ENCODE peak calls at places on chromosomes 4 and X, in six cellular contexts. E is A549, F is HepG2, P is K562, G is endothelial cell of umbilical vein, C is H1. O is an unnamed sample.

GRCh38 chr4:114378306-114378903 is 220.2 kb upstream of the UGT8 start:
- DNase-seq in C (no peak), F (no peak), G (peak; percentile 37), E (peak; percentile 4), P (no peak), O (no peak)

GRCh38 chrX:22357621-22358020 is 84.9 kb downstream of the CBLL2 start:
- DNase-seq in P (no peak), G (no peak), F (no peak), C (no peak), E (no peak), O (no peak)

GRCh38 chrX:141839856-141840255 is 1.7 kb downstream of the MAGEC3 start:
- DNase-seq in G (no peak), C (no peak), E (no peak), F (no peak), P (no peak), O (no peak)

GRCh38 chr4:72055566-72055965 is 23.8 kb downstream of the NPFFR2 start:
- DNase-seq in F (no peak), P (no peak), C (no peak), E (no peak), G (no peak), O (no peak)

GRCh38 chr4:55395529-55396304 is at the start of gene TMEM165:
- DNase-seq in P (peak; percentile 94), C (peak; percentile 51), F (peak; percentile 77), E (peak; percentile 90), G (peak; percentile 88), O (peak; percentile 95)

GRCh38 chrX:31260351-31260750 is 188.5 kb upstream of the FTHL17 start:
- DNase-seq in G (no peak), E (no peak), P (no peak), F (no peak), C (no peak), O (no peak)

GRCh38 chr4:1113311-1114009 is at the start of gene RNF212:
- DNase-seq in F (no peak), C (no peak), G (peak; percentile 23), P (no peak), E (peak; percentile 49), O (peak; percentile 51)

GRCh38 chrX:17547658-17548057 is 172.7 kb downstream of the NHS start:
- DNase-seq in F (peak; percentile 4), P (peak; percentile 34), C (no peak), E (peak; percentile 80), G (peak; percentile 90), O (no peak)

GRCh38 chr4:162793004-162793403 is 373.7 kb downstream of the NAF1 start:
- DNase-seq in E (no peak), G (no peak), P (no peak), F (no peak), C (no peak), O (no peak)
- TF ChIP-seq JUN in E (no peak), G (no peak), P (no peak), F (no peak), C (no peak), O (no peak)

GRCh38 chrX:47204970-47205369 is 11.3 kb downstream of the UBA1 start:
- DNase-seq in F (no peak), E (no peak), P (peak; percentile 24), C (no peak), G (no peak), O (no peak)

GRCh38 chrX:47208108-47208507 is 10.4 kb upstream of the CDK16 start:
- DNase-seq in G (no peak), F (no peak), C (no peak), P (no peak), E (no peak), O (no peak)

GRCh38 chrX:47209508-47210238 is 8.8 kb upstream of the CDK16 start:
- DNase-seq in P (no peak), G (no peak), E (no peak), F (no peak), C (no peak), O (no peak)

GRCh38 chrX:47202877-47203276 is 9.2 kb downstream of the UBA1 start:
- DNase-seq in C (no peak), G (no peak), P (no peak), E (no peak), F (no peak), O (no peak)

GRCh38 chrX:47206316-47206715 is 12.2 kb upstream of the CDK16 start:
- DNase-seq in C (no peak), G (no peak), F (no peak), P (no peak), E (no peak), O (no peak)
- TF ChIP-seq JUN in C (no peak), G (no peak), F (no peak), P (no peak), E (no peak), O (no peak)

DNA sequence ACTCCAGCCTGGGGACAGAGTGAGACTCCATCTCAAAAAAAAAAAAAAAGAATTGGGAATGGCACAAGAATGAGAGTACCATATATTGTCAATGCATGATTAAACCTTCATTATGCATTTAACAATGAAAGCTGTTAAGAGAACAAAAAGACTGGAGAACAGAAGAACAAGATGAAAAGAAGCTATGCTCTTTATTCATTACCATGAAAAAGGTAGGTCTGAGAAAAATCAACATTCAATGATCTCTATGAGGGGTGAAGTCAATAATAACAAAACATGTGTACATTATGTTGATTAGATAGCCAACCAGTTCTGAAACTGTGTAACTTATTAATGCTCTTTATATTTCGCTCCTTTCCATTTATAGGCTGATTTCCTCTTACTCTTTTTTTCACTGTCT is 100.9 kb downstream of the BRWD3 start:
- DNase-seq in E (no peak), G (no peak), P (no peak), C (no peak), F (no peak), O (no peak)
- TF ChIP-seq JUN in E (no peak), G (no peak), P (no peak), C (no peak), F (no peak), O (no peak)

DNA sequence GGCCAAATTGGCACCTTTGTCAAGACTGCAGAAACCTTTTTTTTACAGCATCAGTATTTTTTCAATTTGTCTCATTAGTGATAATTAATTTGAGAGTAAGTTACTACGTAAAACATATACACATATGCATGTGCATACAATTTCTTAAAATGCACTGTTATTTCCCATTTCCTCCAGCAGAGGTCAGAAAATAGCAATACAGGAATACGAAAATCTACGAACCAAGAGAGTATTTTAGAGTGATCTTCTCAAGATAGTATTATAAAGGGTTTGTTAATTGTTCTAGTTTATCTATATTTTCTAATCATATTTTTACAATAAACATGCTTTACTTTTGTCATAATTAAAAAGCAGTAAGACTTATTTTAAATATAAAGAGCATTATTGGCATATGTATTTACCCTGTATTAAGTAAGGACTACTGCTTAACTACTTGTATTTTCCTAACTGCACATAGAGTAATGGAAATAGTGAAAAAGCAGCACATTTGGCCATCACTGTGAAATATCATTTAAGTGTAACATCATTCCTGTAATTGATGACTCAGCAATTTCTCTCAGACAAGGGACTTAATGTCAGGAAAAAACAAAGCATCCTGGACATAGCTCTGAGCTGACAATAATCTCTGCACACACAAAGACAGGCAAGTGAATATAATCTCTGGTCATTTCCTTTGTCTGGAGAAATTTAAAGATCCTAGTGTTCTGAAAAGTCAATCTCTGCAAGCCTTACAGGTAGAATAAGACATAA is 45.6 kb downstream of the MAOB start:
- DNase-seq in P (peak; percentile 25), F (peak; percentile 12), E (peak; percentile 24), G (peak; percentile 35), C (no peak), O (no peak)
- TF ChIP-seq JUN in P (no peak), F (no peak), E (no peak), G (no peak), C (no peak), O (no peak)

GRCh38 chr4:74308215-74308614 is at the start of gene EPGN:
- DNase-seq in F (no peak), C (no peak), G (no peak), P (no peak), E (no peak), O (no peak)
- TF ChIP-seq JUN in F (no peak), C (no peak), G (no peak), P (no peak), E (no peak), O (no peak)

GRCh38 chrX:39973810-39974209 is 123.9 kb downstream of the BCOR start:
- DNase-seq in C (no peak), E (no peak), P (no peak), F (peak; percentile 31), G (no peak), O (no peak)

GRCh38 chrX:39974228-39974627 is 123.5 kb downstream of the BCOR start:
- DNase-seq in F (peak; percentile 24), C (no peak), G (no peak), E (no peak), P (no peak), O (peak; percentile 34)

GRCh38 chrX:39971760-39972159 is 126.0 kb downstream of the BCOR start:
- DNase-seq in C (no peak), E (no peak), G (no peak), P (no peak), F (no peak), O (no peak)

GRCh38 chrX:39969826-39970569 is 127.8 kb downstream of the BCOR start:
- DNase-seq in E (no peak), F (no peak), P (no peak), C (no peak), G (peak; percentile 35), O (no peak)

DNA sequence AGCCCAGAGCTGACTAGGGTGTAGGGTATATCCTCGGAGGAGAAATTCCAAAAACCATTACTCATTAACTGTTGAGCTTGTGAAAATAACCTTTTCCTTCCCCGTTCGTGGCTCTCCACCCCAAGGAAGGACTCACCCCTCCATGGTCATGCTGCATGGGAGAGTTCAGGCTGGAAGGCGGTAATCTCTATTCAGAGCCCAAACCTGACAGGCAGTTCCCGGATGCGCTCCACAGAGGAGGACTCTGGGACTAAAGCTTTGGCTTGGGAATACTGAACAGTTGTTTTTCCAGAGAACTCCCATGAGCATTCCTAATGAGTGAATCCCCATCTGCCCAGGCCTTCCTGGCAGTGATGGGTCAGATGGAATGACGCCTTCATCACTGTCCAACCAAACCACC is 125.4 kb downstream of the BCOR start:
- DNase-seq in F (no peak), E (no peak), G (no peak), P (no peak), C (no peak), O (no peak)
- TF ChIP-seq JUN in F (no peak), E (no peak), G (no peak), P (no peak), C (no peak), O (no peak)

GRCh38 chr4:76197001-76197743 is 16.5 kb downstream of the SCARB2 start:
- DNase-seq in G (no peak), E (no peak), C (no peak), F (no peak), P (no peak), O (no peak)
- TF ChIP-seq JUN in G (no peak), E (no peak), C (no peak), F (no peak), P (no peak), O (no peak)

O was measured in WTC11.